ENCODE peak calls at places on chromosomes 7 and 10, in six cellular contexts. N is astrocyte of the spinal cord; A is stimulated activated CD8-positive, alpha-beta memory T cell treated with anti-CD3 and anti-CD28 coated beads, Interleukin-2, amount 100 ng/mL, for 1 hour; O is activated naive CD4-positive, alpha-beta T cell; V is psoas muscle; B is lung microvascular endothelial cell. H is an unnamed sample.

GRCh38 chr7:143308632-143309031 is 7.3 kb upstream of the CLCN1 start:
- DNase-seq in N (no peak), A (no peak), O (no peak), V (no peak), B (no peak), H (no peak)

GRCh38 chr7:44581426-44581906 is 565 bp downstream of the TMED4 start:
- DNase-seq in N (no peak), A (no peak), O (peak; percentile 28), V (no peak), B (peak; percentile 34), H (no peak)

GRCh38 chr10:10038358-10038757 is 979.3 kb upstream of the CELF2 start:
- DNase-seq in N (peak; percentile 1), A (no peak), O (no peak), V (no peak), B (no peak), H (no peak)

GRCh38 chr10:58998924-58999713 is 177.3 kb upstream of the PHYHIPL start:
- DNase-seq in N (peak; percentile 55), A (no peak), O (no peak), V (peak; percentile 60), B (no peak), H (no peak)

GRCh38 chr10:13658864-13659685 is 72.3 kb downstream of the PRPF18 start:
- DNase-seq in N (no peak), A (no peak), O (no peak), V (peak; percentile 70), B (peak; percentile 83), H (no peak)

GRCh38 chr10:103397191-103397825 is 882 bp downstream of the PDCD11 start:
- DNase-seq in N (no peak), A (no peak), O (no peak), V (peak; percentile 53), B (peak; percentile 21), H (no peak)

GRCh38 chr7:148772297-148773089 is 73.8 kb downstream of the CUL1 start:
- DNase-seq in N (peak; percentile 93), A (no peak), O (no peak), V (no peak), B (peak; percentile 93), H (peak; percentile 100)

GRCh38 chr7:2821842-2822507 is 22.1 kb downstream of the GNA12 start:
- DNase-seq in N (peak; percentile 81), A (no peak), O (no peak), V (no peak), B (peak; percentile 84), H (peak; percentile 80)

GRCh38 chr7:36032362-36032818 is 120.7 kb upstream of the EEPD1 start:
- DNase-seq in N (peak; percentile 27), A (no peak), O (no peak), V (no peak), B (no peak), H (no peak)

GRCh38 chr7:83178796-83179195 is 16.1 kb upstream of the PCLO start:
- DNase-seq in N (peak; percentile 33), A (no peak), O (no peak), V (no peak), B (no peak), H (no peak)

GRCh38 chr10:59098387-59098786 is 78.1 kb upstream of the PHYHIPL start:
- DNase-seq in N (peak; percentile 53), A (no peak), O (no peak), V (no peak), B (no peak), H (no peak)

GRCh38 chr7:138865843-138866242 is 67.8 kb upstream of the ATP6V0A4 start:
- DNase-seq in N (no peak), A (no peak), O (no peak), V (no peak), B (no peak), H (no peak)

GRCh38 chr10:64486149-64486548 is 964.9 kb downstream of the REEP3 start:
- DNase-seq in N (peak; percentile 49), A (no peak), O (no peak), V (no peak), B (no peak), H (peak; percentile 85)

GRCh38 chr10:43854042-43854441 is 205.4 kb upstream of the ZNF32 start:
- DNase-seq in N (peak; percentile 48), A (no peak), O (no peak), V (no peak), B (peak; percentile 17), H (peak; percentile 81)

GRCh38 chr7:147173883-147174282 is 1057.3 kb downstream of the CNTNAP2 start:
- DNase-seq in N (no peak), A (no peak), O (no peak), V (no peak), B (no peak), H (no peak)

GRCh38 chr10:29619273-29619672 is 15.5 kb downstream of the SVIL start:
- DNase-seq in N (peak; percentile 56), A (no peak), O (no peak), V (no peak), B (peak; percentile 25), H (peak; percentile 43)

GRCh38 chr7:78444267-78444666 is 645.7 kb downstream of the PHTF2 start:
- DNase-seq in N (no peak), A (no peak), O (no peak), V (no peak), B (no peak), H (no peak)

GRCh38 chr7:150858236-150859197 is 6.2 kb downstream of the AOC1 start:
- DNase-seq in N (no peak), A (no peak), O (no peak), V (no peak), B (no peak), H (no peak)

GRCh38 chr7:131507592-131508331 is 48.7 kb downstream of the PODXL start:
- DNase-seq in N (peak; percentile 62), A (peak; percentile 53), O (peak; percentile 53), V (peak; percentile 92), B (peak; percentile 81), H (peak; percentile 67)

GRCh38 chr7:149422914-149423285 is 38.0 kb downstream of the ZNF777 start:
- DNase-seq in N (no peak), A (no peak), O (no peak), V (no peak), B (no peak), H (no peak)